ENCODE peak calls at places on chromosomes 11 and 22, in four cellular contexts. One of them, this sample, is unnamed.
A peak's percentile ranks its signal among the peaks of the same experiment; 100 is the strongest.

GRCh38 chr11:1876361-1877063 is 15.2 kb downstream of the PRR33 start:
- DNase-seq in neuronal stem cell: no peak
- DNase-seq in mesendoderm: peak; percentile 62
- DNase-seq in IMR-90: no peak
- DNase-seq in this sample: peak; percentile 77

GRCh38 chr11:57646756-57647303 is 2.9 kb downstream of the YPEL4 start:
- DNase-seq in neuronal stem cell: no peak
- DNase-seq in mesendoderm: peak; percentile 60
- DNase-seq in IMR-90: no peak
- DNase-seq in this sample: peak; percentile 54

GRCh38 chr11:14873632-14874031 is 18.4 kb downstream of the CYP2R1 start:
- DNase-seq in neuronal stem cell: no peak
- DNase-seq in mesendoderm: no peak
- DNase-seq in IMR-90: no peak
- DNase-seq in this sample: no peak

GRCh38 chr11:74671520-74672196 is 59.6 kb downstream of the CHRDL2 start:
- DNase-seq in neuronal stem cell: no peak
- DNase-seq in mesendoderm: no peak
- DNase-seq in IMR-90: peak; percentile 86
- DNase-seq in this sample: no peak

GRCh38 chr11:86047275-86047991 is 21.5 kb downstream of the PICALM start:
- DNase-seq in neuronal stem cell: no peak
- DNase-seq in mesendoderm: no peak
- DNase-seq in IMR-90: peak; percentile 54
- DNase-seq in this sample: no peak

GRCh38 chr11:30860970-30861369 is 274.8 kb upstream of the MPPED2 start:
- DNase-seq in neuronal stem cell: peak; percentile 23
- DNase-seq in mesendoderm: no peak
- DNase-seq in IMR-90: no peak
- DNase-seq in this sample: no peak

GRCh38 chr22:32991353-32992115 is 66.6 kb downstream of the SYN3 start:
- DNase-seq in neuronal stem cell: no peak
- DNase-seq in mesendoderm: no peak
- DNase-seq in IMR-90: no peak
- DNase-seq in this sample: no peak

GRCh38 chr11:96023311-96023710 is 99.4 kb upstream of the MTMR2 start:
- DNase-seq in neuronal stem cell: no peak
- DNase-seq in mesendoderm: no peak
- DNase-seq in IMR-90: peak; percentile 30
- DNase-seq in this sample: no peak

GRCh38 chr11:117887431-117888139 is 11.1 kb upstream of the FXYD6 start:
- DNase-seq in neuronal stem cell: no peak
- DNase-seq in mesendoderm: no peak
- DNase-seq in IMR-90: no peak
- DNase-seq in this sample: peak; percentile 18

GRCh38 chr22:40654522-40655167 is 18.1 kb upstream of the MRTFA start:
- DNase-seq in neuronal stem cell: no peak
- DNase-seq in mesendoderm: peak; percentile 52
- DNase-seq in IMR-90: peak; percentile 83
- DNase-seq in this sample: peak; percentile 42

GRCh38 chr22:28034760-28035401 is 115.8 kb upstream of the PITPNB start:
- DNase-seq in neuronal stem cell: no peak
- DNase-seq in mesendoderm: no peak
- DNase-seq in IMR-90: peak; percentile 59
- DNase-seq in this sample: no peak

GRCh38 chr22:31537019-31537535 is 40.7 kb downstream of the SFI1 start:
- DNase-seq in neuronal stem cell: no peak
- DNase-seq in mesendoderm: no peak
- DNase-seq in IMR-90: no peak
- DNase-seq in this sample: no peak

GRCh38 chr22:32764330-32765116 is 37.0 kb upstream of the TIMP3 start:
- DNase-seq in neuronal stem cell: no peak
- DNase-seq in mesendoderm: peak; percentile 79
- DNase-seq in IMR-90: peak; percentile 96
- DNase-seq in this sample: no peak

GRCh38 chr11:130924750-130925149 is 8.5 kb upstream of the SNX19 start:
- DNase-seq in neuronal stem cell: no peak
- DNase-seq in mesendoderm: no peak
- DNase-seq in IMR-90: no peak
- DNase-seq in this sample: no peak

GRCh38 chr11:61577383-61578118 is 3.3 kb downstream of the SYT7 start:
- DNase-seq in neuronal stem cell: no peak
- DNase-seq in mesendoderm: peak; percentile 78
- DNase-seq in IMR-90: no peak
- DNase-seq in this sample: peak; percentile 83

GRCh38 chr11:117818036-117818858 is 6.3 kb downstream of the FXYD2 start:
- DNase-seq in neuronal stem cell: no peak
- DNase-seq in mesendoderm: peak; percentile 69
- DNase-seq in IMR-90: peak; percentile 56
- DNase-seq in this sample: no peak

DNA sequence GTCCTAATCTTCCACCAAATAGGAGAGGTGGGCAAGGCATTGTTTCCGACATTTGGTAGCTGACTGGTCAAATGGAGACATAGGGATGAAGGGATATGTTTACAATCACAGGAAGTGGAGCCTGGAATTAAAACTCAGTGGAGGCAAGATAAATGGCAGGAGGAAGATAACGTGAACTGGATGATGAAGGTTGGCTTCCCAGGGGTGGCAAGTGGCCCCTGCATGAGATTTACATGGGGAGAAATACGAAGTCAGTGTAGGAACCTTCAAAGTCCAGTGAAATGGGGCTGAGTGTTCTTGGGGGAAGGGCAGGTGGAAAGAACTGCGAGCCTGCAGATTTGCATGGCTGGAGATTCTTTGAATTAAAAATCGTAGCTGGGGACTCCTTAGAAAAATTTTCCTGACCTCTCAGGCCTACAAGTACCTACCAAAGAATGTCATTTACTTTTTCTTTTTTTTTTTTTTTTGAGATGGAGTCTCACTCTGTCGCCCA is 724 bp upstream of the FOXRED2 start:
- DNase-seq in neuronal stem cell: no peak
- DNase-seq in mesendoderm: peak; percentile 72
- DNase-seq in IMR-90: no peak
- DNase-seq in this sample: no peak
- H3K4me2 ChIP-seq in neuronal stem cell: no peak overlapping the region
- H3K4me2 ChIP-seq in mesendoderm: no peak overlapping the region
- H3K4me2 ChIP-seq in IMR-90: peak overlapping the region; percentile 86
- H3K4me2 ChIP-seq in this sample: peak overlapping the region; percentile 35

GRCh38 chr11:13669544-13670488 is 1.3 kb downstream of the FAR1 start:
- DNase-seq in neuronal stem cell: no peak
- DNase-seq in mesendoderm: no peak
- DNase-seq in IMR-90: no peak
- DNase-seq in this sample: no peak
- H3K23ac ChIP-seq in neuronal stem cell: no peak overlapping the region
- H3K23ac ChIP-seq in mesendoderm: no peak overlapping the region
- H3K23ac ChIP-seq in IMR-90: peak overlapping the region; percentile 65
- H3K23ac ChIP-seq in this sample: no peak overlapping the region

GRCh38 chr11:31995031-31995430 is 95.8 kb upstream of the RCN1 start:
- DNase-seq in neuronal stem cell: no peak
- DNase-seq in mesendoderm: no peak
- DNase-seq in IMR-90: no peak
- DNase-seq in this sample: no peak
- H3K4me2 ChIP-seq in neuronal stem cell: no peak overlapping the region
- H3K4me2 ChIP-seq in mesendoderm: no peak overlapping the region
- H3K4me2 ChIP-seq in IMR-90: no peak overlapping the region
- H3K4me2 ChIP-seq in this sample: no peak overlapping the region

GRCh38 chr22:17999851-18000250 is 24.5 kb downstream of the MICAL3 start:
- DNase-seq in neuronal stem cell: no peak
- DNase-seq in mesendoderm: no peak
- DNase-seq in IMR-90: no peak
- DNase-seq in this sample: no peak

GRCh38 chr22:17998913-17999312 is 25.4 kb downstream of the MICAL3 start:
- DNase-seq in neuronal stem cell: no peak
- DNase-seq in mesendoderm: no peak
- DNase-seq in IMR-90: no peak
- DNase-seq in this sample: no peak

GRCh38 chr22:18001040-18001893 is 23.1 kb downstream of the MICAL3 start:
- DNase-seq in neuronal stem cell: peak; percentile 98
- DNase-seq in mesendoderm: peak; percentile 99
- DNase-seq in IMR-90: peak; percentile 99
- DNase-seq in this sample: peak; percentile 95

GRCh38 chr22:17997456-17997855 is 26.9 kb downstream of the MICAL3 start:
- DNase-seq in neuronal stem cell: no peak
- DNase-seq in mesendoderm: no peak
- DNase-seq in IMR-90: no peak
- DNase-seq in this sample: no peak

GRCh38 chr22:18000441-18001039 is 23.8 kb downstream of the MICAL3 start:
- DNase-seq in neuronal stem cell: peak; percentile 43
- DNase-seq in mesendoderm: peak; percentile 47
- DNase-seq in IMR-90: no peak
- DNase-seq in this sample: no peak
- H3K23ac ChIP-seq in neuronal stem cell: peak overlapping the region; percentile 95
- H3K23ac ChIP-seq in mesendoderm: no peak overlapping the region
- H3K23ac ChIP-seq in IMR-90: peak overlapping the region; percentile 21
- H3K23ac ChIP-seq in this sample: no peak overlapping the region

GRCh38 chr11:64870176-64870892 is 8.1 kb downstream of the EHD1 start:
- DNase-seq in neuronal stem cell: no peak
- DNase-seq in mesendoderm: peak; percentile 55
- DNase-seq in IMR-90: peak; percentile 78
- DNase-seq in this sample: no peak

GRCh38 chr11:64870893-64871849 is 7.2 kb downstream of the EHD1 start:
- DNase-seq in neuronal stem cell: no peak
- DNase-seq in mesendoderm: no peak
- DNase-seq in IMR-90: no peak
- DNase-seq in this sample: no peak

GRCh38 chr11:64874841-64875240 is 3.6 kb downstream of the EHD1 start:
- DNase-seq in neuronal stem cell: no peak
- DNase-seq in mesendoderm: no peak
- DNase-seq in IMR-90: no peak
- DNase-seq in this sample: no peak

GRCh38 chr11:64874308-64874707 is 4.1 kb downstream of the EHD1 start:
- DNase-seq in neuronal stem cell: no peak
- DNase-seq in mesendoderm: no peak
- DNase-seq in IMR-90: peak; percentile 47
- DNase-seq in this sample: no peak

GRCh38 chr11:64872790-64873488 is 5.5 kb downstream of the EHD1 start:
- DNase-seq in neuronal stem cell: no peak
- DNase-seq in mesendoderm: no peak
- DNase-seq in IMR-90: no peak
- DNase-seq in this sample: no peak
- H3K4me2 ChIP-seq in neuronal stem cell: no peak overlapping the region
- H3K4me2 ChIP-seq in mesendoderm: no peak overlapping the region
- H3K4me2 ChIP-seq in IMR-90: no peak overlapping the region
- H3K4me2 ChIP-seq in this sample: no peak overlapping the region

GRCh38 chr22:35830305-35830704 is 112.6 kb downstream of the APOL5 start:
- DNase-seq in neuronal stem cell: no peak
- DNase-seq in mesendoderm: no peak
- DNase-seq in IMR-90: no peak
- DNase-seq in this sample: no peak
- H3K23ac ChIP-seq in neuronal stem cell: no peak overlapping the region
- H3K23ac ChIP-seq in mesendoderm: no peak overlapping the region
- H3K23ac ChIP-seq in IMR-90: no peak overlapping the region
- H3K23ac ChIP-seq in this sample: no peak overlapping the region

GRCh38 chr11:9982796-9983579 is 311.0 kb downstream of the SBF2 start:
- DNase-seq in neuronal stem cell: no peak
- DNase-seq in mesendoderm: peak; percentile 87
- DNase-seq in IMR-90: peak; percentile 40
- DNase-seq in this sample: peak; percentile 79
- H3K4me2 ChIP-seq in neuronal stem cell: no peak overlapping the region
- H3K4me2 ChIP-seq in mesendoderm: no peak overlapping the region
- H3K4me2 ChIP-seq in IMR-90: no peak overlapping the region
- H3K4me2 ChIP-seq in this sample: no peak overlapping the region